ENCODE peak calls at places on chromosomes 11 and 22, in ten cellular contexts. One of them, this sample, is unnamed.

GRCh38 chr11:45960387-45961110 is 38.1 kb downstream of the LARGE2 start:
- DNase-seq in astrocyte of the spinal cord: no peak
- DNase-seq in uterus: no peak
- DNase-seq in cardiac muscle cell: no peak
- DNase-seq in keratinocyte: no peak
- DNase-seq in heart left ventricle: no peak
- DNase-seq in upper lobe of left lung: no peak
- DNase-seq in BJ: no peak
- DNase-seq in RWPE1: no peak
- DNase-seq in coronary artery: no peak
- DNase-seq in this sample: no peak

GRCh38 chr11:95832763-95833162 is 42.5 kb downstream of the CEP57 start:
- DNase-seq in astrocyte of the spinal cord: peak; percentile 38
- DNase-seq in uterus: no peak
- DNase-seq in cardiac muscle cell: no peak
- DNase-seq in keratinocyte: no peak
- DNase-seq in heart left ventricle: no peak
- DNase-seq in upper lobe of left lung: no peak
- DNase-seq in BJ: no peak
- DNase-seq in RWPE1: no peak
- DNase-seq in coronary artery: no peak
- DNase-seq in this sample: no peak

GRCh38 chr11:45027312-45027711 is 76.6 kb upstream of the TP53I11 start:
- DNase-seq in astrocyte of the spinal cord: no peak
- DNase-seq in uterus: no peak
- DNase-seq in cardiac muscle cell: no peak
- DNase-seq in keratinocyte: no peak
- DNase-seq in heart left ventricle: no peak
- DNase-seq in upper lobe of left lung: no peak
- DNase-seq in BJ: no peak
- DNase-seq in RWPE1: no peak
- DNase-seq in coronary artery: no peak
- DNase-seq in this sample: no peak

GRCh38 chr11:27397619-27398412 is 34.8 kb upstream of the CCDC34 start:
- DNase-seq in astrocyte of the spinal cord: no peak
- DNase-seq in uterus: no peak
- DNase-seq in cardiac muscle cell: no peak
- DNase-seq in keratinocyte: no peak
- DNase-seq in heart left ventricle: no peak
- DNase-seq in upper lobe of left lung: no peak
- DNase-seq in BJ: no peak
- DNase-seq in RWPE1: no peak
- DNase-seq in coronary artery: no peak
- DNase-seq in this sample: no peak

GRCh38 chr11:33575311-33575710 is 125.3 kb downstream of the C11orf91 start:
- DNase-seq in astrocyte of the spinal cord: no peak
- DNase-seq in uterus: no peak
- DNase-seq in cardiac muscle cell: no peak
- DNase-seq in keratinocyte: no peak
- DNase-seq in heart left ventricle: no peak
- DNase-seq in upper lobe of left lung: no peak
- DNase-seq in BJ: no peak
- DNase-seq in RWPE1: no peak
- DNase-seq in coronary artery: no peak
- DNase-seq in this sample: no peak

GRCh38 chr11:64078905-64079304 is 43.2 kb downstream of the FLRT1 start:
- DNase-seq in astrocyte of the spinal cord: no peak
- DNase-seq in uterus: no peak
- DNase-seq in cardiac muscle cell: no peak
- DNase-seq in keratinocyte: no peak
- DNase-seq in heart left ventricle: no peak
- DNase-seq in upper lobe of left lung: peak; percentile 63
- DNase-seq in BJ: no peak
- DNase-seq in RWPE1: no peak
- DNase-seq in coronary artery: no peak
- DNase-seq in this sample: no peak

GRCh38 chr22:40691532-40691931 is 12.2 kb downstream of the MCHR1 start:
- DNase-seq in astrocyte of the spinal cord: no peak
- DNase-seq in uterus: no peak
- DNase-seq in cardiac muscle cell: no peak
- DNase-seq in keratinocyte: no peak
- DNase-seq in heart left ventricle: no peak
- DNase-seq in upper lobe of left lung: no peak
- DNase-seq in BJ: no peak
- DNase-seq in RWPE1: no peak
- DNase-seq in coronary artery: no peak
- DNase-seq in this sample: no peak

GRCh38 chr11:33147559-33147958 is 13.7 kb downstream of the CSTF3 start:
- DNase-seq in astrocyte of the spinal cord: peak; percentile 34
- DNase-seq in uterus: no peak
- DNase-seq in cardiac muscle cell: no peak
- DNase-seq in keratinocyte: no peak
- DNase-seq in heart left ventricle: no peak
- DNase-seq in upper lobe of left lung: no peak
- DNase-seq in BJ: no peak
- DNase-seq in RWPE1: peak; percentile 40
- DNase-seq in coronary artery: no peak
- DNase-seq in this sample: no peak

GRCh38 chr22:32665676-32666075 is 135.8 kb upstream of the TIMP3 start:
- DNase-seq in astrocyte of the spinal cord: no peak
- DNase-seq in uterus: no peak
- DNase-seq in cardiac muscle cell: no peak
- DNase-seq in keratinocyte: no peak
- DNase-seq in heart left ventricle: no peak
- DNase-seq in upper lobe of left lung: no peak
- DNase-seq in BJ: no peak
- DNase-seq in RWPE1: peak; percentile 80
- DNase-seq in coronary artery: no peak
- DNase-seq in this sample: no peak

GRCh38 chr11:127862406-127862805 is 725.0 kb downstream of the ETS1 start:
- DNase-seq in astrocyte of the spinal cord: no peak
- DNase-seq in uterus: no peak
- DNase-seq in cardiac muscle cell: no peak
- DNase-seq in keratinocyte: peak; percentile 15
- DNase-seq in heart left ventricle: no peak
- DNase-seq in upper lobe of left lung: no peak
- DNase-seq in BJ: no peak
- DNase-seq in RWPE1: peak; percentile 50
- DNase-seq in coronary artery: no peak
- DNase-seq in this sample: no peak

GRCh38 chr11:19769820-19770219 is 57.2 kb downstream of the NAV2 start:
- DNase-seq in astrocyte of the spinal cord: peak; percentile 85
- DNase-seq in uterus: no peak
- DNase-seq in cardiac muscle cell: no peak
- DNase-seq in keratinocyte: no peak
- DNase-seq in heart left ventricle: no peak
- DNase-seq in upper lobe of left lung: no peak
- DNase-seq in BJ: peak; percentile 42
- DNase-seq in RWPE1: no peak
- DNase-seq in coronary artery: peak; percentile 21
- DNase-seq in this sample: no peak

GRCh38 chr11:108835624-108836023 is 170.8 kb downstream of the DDX10 start:
- DNase-seq in astrocyte of the spinal cord: no peak
- DNase-seq in uterus: no peak
- DNase-seq in cardiac muscle cell: no peak
- DNase-seq in keratinocyte: no peak
- DNase-seq in heart left ventricle: no peak
- DNase-seq in upper lobe of left lung: no peak
- DNase-seq in BJ: no peak
- DNase-seq in RWPE1: no peak
- DNase-seq in coronary artery: no peak
- DNase-seq in this sample: no peak

DNA sequence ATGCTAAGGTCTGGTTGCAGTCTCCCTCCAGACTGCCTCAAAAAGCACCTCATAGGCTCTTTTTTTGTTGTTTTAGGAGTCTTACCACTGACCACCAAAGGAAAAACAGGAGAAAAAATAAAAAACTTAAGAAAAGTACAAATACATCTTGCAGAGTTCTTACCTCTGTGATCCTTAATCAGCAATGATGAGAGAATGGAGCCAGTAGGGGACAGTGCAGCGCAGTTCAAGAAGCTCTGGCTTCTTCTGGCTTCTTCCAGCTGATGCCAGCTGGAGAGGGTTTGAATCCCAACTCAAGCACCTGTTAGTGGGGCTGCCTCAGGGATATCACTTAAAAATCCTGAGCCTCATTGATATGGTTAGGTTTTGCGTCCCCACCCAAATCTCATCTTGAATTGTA is 223.3 kb upstream of the ISX start:
- DNase-seq in astrocyte of the spinal cord: no peak
- DNase-seq in uterus: no peak
- DNase-seq in cardiac muscle cell: no peak
- DNase-seq in keratinocyte: no peak
- DNase-seq in heart left ventricle: no peak
- DNase-seq in upper lobe of left lung: no peak
- DNase-seq in BJ: no peak
- DNase-seq in RWPE1: no peak
- DNase-seq in coronary artery: no peak
- DNase-seq in this sample: no peak
- TF ChIP-seq CTCF in astrocyte of the spinal cord: no peak
- TF ChIP-seq CTCF in uterus: no peak
- TF ChIP-seq CTCF in cardiac muscle cell: no peak
- TF ChIP-seq CTCF in keratinocyte: peak; percentile 17
- TF ChIP-seq CTCF in heart left ventricle: no peak
- TF ChIP-seq CTCF in upper lobe of left lung: no peak
- TF ChIP-seq CTCF in BJ: peak; percentile 15
- TF ChIP-seq CTCF in RWPE1: no peak
- TF ChIP-seq CTCF in coronary artery: no peak
- TF ChIP-seq CTCF in this sample: no peak

DNA sequence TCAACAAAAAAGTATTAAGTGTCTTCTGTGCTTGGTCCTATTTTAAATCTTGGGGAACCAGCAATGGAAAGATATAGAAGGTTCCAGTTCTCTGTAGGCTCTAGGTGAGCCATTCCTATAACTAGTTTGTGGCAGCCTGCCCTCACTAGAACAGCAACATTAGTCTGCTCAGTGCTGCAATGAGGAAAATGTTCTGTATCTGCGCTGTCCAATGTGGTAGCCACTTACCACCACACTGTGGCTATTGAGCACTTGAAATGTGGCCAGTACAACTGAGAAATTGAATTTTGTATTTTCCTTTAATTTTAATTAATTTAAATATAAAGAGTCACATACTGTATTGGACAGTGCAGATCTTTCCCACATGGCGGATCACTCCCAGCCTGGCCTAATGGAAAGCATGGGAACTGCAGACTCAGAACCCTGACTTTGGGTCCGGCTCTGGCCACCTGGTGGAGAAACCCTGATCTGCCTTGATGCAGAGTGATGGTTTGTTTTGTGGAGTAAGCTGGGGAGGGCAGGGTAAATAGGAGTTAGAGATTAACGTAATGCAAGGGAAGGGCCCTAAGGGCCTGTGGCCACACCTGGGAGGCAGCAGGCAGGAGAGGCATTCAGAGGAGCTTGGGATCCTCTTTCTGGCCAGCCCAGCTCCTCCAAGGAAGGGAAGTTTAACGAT is 101.0 kb downstream of the ME3 start:
- DNase-seq in astrocyte of the spinal cord: no peak
- DNase-seq in uterus: no peak
- DNase-seq in cardiac muscle cell: peak; percentile 25
- DNase-seq in keratinocyte: no peak
- DNase-seq in heart left ventricle: no peak
- DNase-seq in upper lobe of left lung: no peak
- DNase-seq in BJ: no peak
- DNase-seq in RWPE1: no peak
- DNase-seq in coronary artery: no peak
- DNase-seq in this sample: no peak
- TF ChIP-seq CTCF in astrocyte of the spinal cord: peak; percentile 40
- TF ChIP-seq CTCF in uterus: no peak
- TF ChIP-seq CTCF in cardiac muscle cell: peak; percentile 39
- TF ChIP-seq CTCF in keratinocyte: peak; percentile 57
- TF ChIP-seq CTCF in heart left ventricle: no peak
- TF ChIP-seq CTCF in upper lobe of left lung: no peak
- TF ChIP-seq CTCF in BJ: peak; percentile 10
- TF ChIP-seq CTCF in RWPE1: no peak
- TF ChIP-seq CTCF in coronary artery: no peak
- TF ChIP-seq CTCF in this sample: peak; percentile 65

DNA sequence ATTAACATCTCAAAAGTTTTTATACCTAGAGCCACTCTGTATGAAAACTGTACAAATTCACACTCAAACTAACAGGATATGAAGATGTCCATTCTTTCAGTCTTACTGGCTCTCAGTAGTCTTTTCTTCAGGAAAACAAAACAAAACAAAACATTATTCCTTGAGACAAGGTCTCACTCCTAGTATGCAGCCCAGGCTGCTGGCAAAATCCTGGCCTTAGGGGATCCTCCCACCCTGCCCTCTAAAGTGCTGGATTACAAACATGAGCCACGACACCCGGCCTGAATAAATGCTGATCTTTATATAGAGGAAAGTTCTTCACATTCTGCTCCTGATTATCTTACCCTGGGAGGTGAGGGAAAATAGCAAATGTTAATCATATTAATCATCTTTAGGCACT is 5.1 kb downstream of the APOL2 start:
- DNase-seq in astrocyte of the spinal cord: no peak
- DNase-seq in uterus: no peak
- DNase-seq in cardiac muscle cell: no peak
- DNase-seq in keratinocyte: no peak
- DNase-seq in heart left ventricle: no peak
- DNase-seq in upper lobe of left lung: no peak
- DNase-seq in BJ: no peak
- DNase-seq in RWPE1: no peak
- DNase-seq in coronary artery: no peak
- DNase-seq in this sample: no peak
- TF ChIP-seq CTCF in astrocyte of the spinal cord: no peak
- TF ChIP-seq CTCF in uterus: no peak
- TF ChIP-seq CTCF in cardiac muscle cell: no peak
- TF ChIP-seq CTCF in keratinocyte: no peak
- TF ChIP-seq CTCF in heart left ventricle: no peak
- TF ChIP-seq CTCF in upper lobe of left lung: no peak
- TF ChIP-seq CTCF in BJ: no peak
- TF ChIP-seq CTCF in RWPE1: no peak
- TF ChIP-seq CTCF in coronary artery: no peak
- TF ChIP-seq CTCF in this sample: no peak

DNA sequence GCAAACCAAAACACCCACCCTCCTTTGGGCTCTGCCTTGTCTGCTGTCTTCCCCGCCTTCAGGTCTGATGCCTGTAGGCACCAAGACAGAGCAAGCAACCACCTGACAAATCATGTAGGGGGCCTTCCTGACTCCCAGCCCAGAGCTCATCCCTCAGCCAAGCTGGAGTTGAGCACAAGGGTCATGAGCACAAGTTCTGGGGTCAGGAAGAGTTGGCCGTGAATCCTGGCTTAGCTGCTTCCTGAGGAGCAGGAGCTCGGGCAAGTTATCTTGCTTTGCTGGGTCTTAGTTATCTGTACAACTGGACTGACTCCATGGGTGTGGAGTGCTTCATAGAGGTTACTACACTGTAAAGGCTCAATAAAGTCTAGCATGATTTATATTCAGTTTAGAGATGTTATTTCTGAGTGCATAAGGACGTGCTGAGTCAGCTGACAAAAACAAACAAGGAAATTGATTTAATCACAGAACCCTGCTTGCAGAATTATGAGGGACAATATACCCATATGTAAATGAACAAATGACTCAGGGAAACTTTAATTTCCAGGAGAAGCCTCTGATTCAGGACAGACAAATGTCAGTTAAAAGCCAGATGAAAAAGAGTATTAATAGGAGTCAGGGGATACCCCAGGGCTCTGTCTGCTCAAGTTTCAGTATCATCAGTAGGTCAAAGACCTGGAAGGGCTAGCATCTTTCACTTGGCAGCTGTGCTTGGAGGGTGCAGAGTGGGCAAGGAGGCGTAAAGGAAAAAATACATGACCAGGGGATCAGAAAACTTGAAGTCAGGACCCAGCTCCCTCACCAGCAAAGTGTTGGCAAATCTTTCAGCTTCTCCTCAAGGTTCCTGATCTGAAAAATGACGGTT is 15.1 kb upstream of the APOA1 start:
- DNase-seq in astrocyte of the spinal cord: peak; percentile 44
- DNase-seq in uterus: peak; percentile 40
- DNase-seq in cardiac muscle cell: no peak
- DNase-seq in keratinocyte: no peak
- DNase-seq in heart left ventricle: no peak
- DNase-seq in upper lobe of left lung: no peak
- DNase-seq in BJ: peak; percentile 55
- DNase-seq in RWPE1: no peak
- DNase-seq in coronary artery: peak; percentile 57
- DNase-seq in this sample: no peak
- TF ChIP-seq CTCF in astrocyte of the spinal cord: no peak
- TF ChIP-seq CTCF in uterus: no peak
- TF ChIP-seq CTCF in cardiac muscle cell: no peak
- TF ChIP-seq CTCF in keratinocyte: no peak
- TF ChIP-seq CTCF in heart left ventricle: no peak
- TF ChIP-seq CTCF in upper lobe of left lung: no peak
- TF ChIP-seq CTCF in BJ: no peak
- TF ChIP-seq CTCF in RWPE1: no peak
- TF ChIP-seq CTCF in coronary artery: no peak
- TF ChIP-seq CTCF in this sample: no peak